ENCODE peak calls at places on chromosomes 3 and 15, in six cellular contexts. O, S, I, F, W and X are unnamed samples.

GRCh38 chr3:126678691-126679317 is 23.9 kb upstream of the TXNRD3 start:
- DNase-seq in F (no peak), W (no peak), I (peak; percentile 71), S (peak; percentile 75), O (no peak), X (no peak)

GRCh38 chr15:66646799-66647198 is 55.2 kb upstream of the SMAD6 start:
- DNase-seq in W (no peak), F (no peak), I (no peak), S (no peak), O (peak; percentile 17), X (peak; percentile 14)

GRCh38 chr3:130820976-130821375 is 72.9 kb upstream of the ATP2C1 start:
- DNase-seq in S (no peak), W (peak; percentile 87), I (no peak), O (peak; percentile 93), F (no peak), X (peak; percentile 91)

GRCh38 chr15:56228352-56228751 is 15.3 kb downstream of the RFX7 start:
- DNase-seq in S (no peak), W (no peak), O (no peak), I (no peak), F (no peak), X (no peak)

GRCh38 chr15:72784233-72784876 is 797 bp upstream of the ADPGK start:
- DNase-seq in I (no peak), O (peak; percentile 77), S (peak; percentile 83), F (peak; percentile 64), W (peak; percentile 63), X (peak; percentile 81)

GRCh38 chr15:90354986-90355385 is 2.9 kb downstream of the ZNF774 start:
- DNase-seq in W (no peak), F (no peak), S (no peak), O (no peak), I (no peak), X (no peak)

GRCh38 chr15:44956388-44956787 is at the start of gene TERB2:
- DNase-seq in W (no peak), S (no peak), O (no peak), F (no peak), I (no peak), X (no peak)

GRCh38 chr3:150778793-150779401 is 15.9 kb upstream of the SIAH2 start:
- DNase-seq in F (no peak), O (no peak), W (no peak), S (no peak), I (no peak), X (no peak)

GRCh38 chr3:127997961-127998360 is 54.3 kb upstream of the SEC61A1 start:
- DNase-seq in S (no peak), F (no peak), W (no peak), O (peak; percentile 89), I (no peak), X (peak; percentile 85)

GRCh38 chr15:75891895-75892294 is 11.8 kb upstream of the FBXO22 start:
- DNase-seq in W (no peak), O (peak; percentile 76), S (no peak), F (no peak), I (no peak), X (peak; percentile 70)

GRCh38 chr3:188473045-188473444 is 319.1 kb downstream of the LPP start:
- DNase-seq in I (no peak), W (no peak), F (no peak), O (no peak), S (no peak), X (no peak)

GRCh38 chr15:65790692-65791334 is 1.3 kb downstream of the DENND4A start:
- DNase-seq in S (peak; percentile 30), I (no peak), W (no peak), O (peak; percentile 21), F (no peak), X (peak; percentile 25)

GRCh38 chr3:196963309-196963953 is 5.2 kb downstream of the PIGZ start:
- DNase-seq in F (no peak), O (no peak), I (no peak), S (no peak), W (no peak), X (no peak)

GRCh38 chr15:85485956-85486567 is 105.7 kb downstream of the AKAP13 start:
- DNase-seq in W (peak; percentile 55), F (peak; percentile 59), O (peak; percentile 81), I (no peak), S (peak; percentile 77), X (peak; percentile 87)

GRCh38 chr3:99659965-99660364 is 21.6 kb downstream of the COL8A1 start:
- DNase-seq in O (no peak), S (no peak), F (no peak), I (peak; percentile 60), W (no peak), X (no peak)

GRCh38 chr3:172216843-172217404 is 177.5 kb downstream of the FNDC3B start:
- DNase-seq in W (no peak), S (no peak), O (no peak), I (no peak), F (no peak), X (no peak)

GRCh38 chr15:56124391-56124790 is 119.3 kb downstream of the RFX7 start:
- DNase-seq in F (no peak), S (no peak), W (no peak), I (no peak), O (no peak), X (no peak)

GRCh38 chr3:124277516-124277890 is 285.6 kb upstream of the ROPN1 start:
- DNase-seq in F (no peak), O (peak; percentile 6), S (no peak), W (no peak), I (no peak), X (peak; percentile 12)

GRCh38 chr15:80739919-80740318 is 39.3 kb upstream of the CEMIP start:
- DNase-seq in I (no peak), F (no peak), O (peak; percentile 43), W (peak; percentile 81), S (no peak), X (peak; percentile 32)

GRCh38 chr15:41790756-41791546 is 16.7 kb downstream of the MAPKBP1 start:
- DNase-seq in F (peak; percentile 53), S (no peak), O (peak; percentile 80), I (no peak), W (peak; percentile 71), X (peak; percentile 65)

GRCh38 chr15:39666671-39667070 is 85.8 kb downstream of the THBS1 start:
- DNase-seq in W (no peak), S (no peak), I (no peak), O (no peak), F (no peak), X (no peak)

GRCh38 chr15:40354408-40355171 is 3.4 kb upstream of the DISP2 start:
- DNase-seq in S (no peak), O (no peak), F (peak; percentile 52), W (no peak), I (no peak), X (no peak)

GRCh38 chr3:139561959-139562676 is 22.6 kb upstream of the RBP1 start:
- DNase-seq in O (peak; percentile 62), W (peak; percentile 55), F (peak; percentile 55), I (no peak), S (peak; percentile 17), X (peak; percentile 74)

DNA sequence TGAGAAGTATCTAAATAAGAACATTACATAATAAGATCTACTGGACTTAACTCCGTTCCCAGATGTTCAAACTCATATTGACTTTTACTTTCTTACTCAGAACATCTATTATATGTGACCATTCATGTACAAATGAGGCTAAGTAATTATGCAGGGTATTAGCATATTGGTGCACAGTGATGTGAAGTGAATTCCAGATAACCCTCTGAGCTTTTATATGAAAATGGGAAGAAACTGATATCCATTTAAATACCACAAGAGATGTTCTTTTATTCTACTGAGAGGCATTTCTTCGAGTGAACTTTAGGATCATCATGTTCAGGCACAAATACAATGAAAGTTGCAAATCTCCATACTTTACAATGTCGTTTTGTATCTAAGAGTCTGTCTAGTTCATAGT is 135.7 kb downstream of the ZPLD1 start:
- DNase-seq in F (no peak), S (no peak), O (no peak), I (no peak), W (no peak), X (no peak)
- TF ChIP-seq CTCF in F (no peak), S (no peak), O (no peak), I (no peak), W (no peak), X (no peak)

DNA sequence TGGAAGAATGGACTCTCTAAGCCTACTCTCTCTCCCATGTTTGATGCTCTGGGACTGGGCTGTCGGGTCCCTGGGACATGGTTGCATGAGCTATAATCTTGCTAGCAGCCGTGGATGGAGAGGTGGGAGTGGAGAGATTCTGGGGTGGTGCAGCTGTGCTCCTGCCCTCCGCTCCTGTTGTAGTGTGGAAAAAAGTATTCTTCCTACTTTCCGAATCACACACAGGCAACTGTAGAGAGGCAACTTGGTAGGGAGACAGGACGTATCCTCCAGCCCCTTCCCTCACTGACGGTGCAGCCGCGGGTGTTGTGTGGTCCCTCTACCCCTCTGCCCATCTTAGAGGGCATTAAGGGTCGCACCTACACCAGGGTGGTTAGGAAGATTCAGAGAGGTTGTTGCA is 281.4 kb upstream of the TLE3 start:
- DNase-seq in F (no peak), O (no peak), I (peak; percentile 39), S (no peak), W (no peak), X (no peak)
- TF ChIP-seq CTCF in F (no peak), O (no peak), I (no peak), S (no peak), W (no peak), X (no peak)

GRCh38 chr3:114363554-114364202 is 69.8 kb downstream of the TIGIT start:
- DNase-seq in I (no peak), S (no peak), W (no peak), O (peak; percentile 69), F (no peak), X (peak; percentile 68)

GRCh38 chr3:114365268-114365667 is 71.4 kb downstream of the TIGIT start:
- DNase-seq in W (no peak), S (no peak), O (no peak), F (no peak), I (no peak), X (no peak)

GRCh38 chr3:114361391-114361790 is 67.6 kb downstream of the TIGIT start:
- DNase-seq in I (no peak), F (no peak), S (no peak), O (no peak), W (no peak), X (no peak)

GRCh38 chr3:114364806-114365205 is 71.0 kb downstream of the TIGIT start:
- DNase-seq in S (no peak), O (no peak), F (no peak), I (no peak), W (no peak), X (no peak)

DNA sequence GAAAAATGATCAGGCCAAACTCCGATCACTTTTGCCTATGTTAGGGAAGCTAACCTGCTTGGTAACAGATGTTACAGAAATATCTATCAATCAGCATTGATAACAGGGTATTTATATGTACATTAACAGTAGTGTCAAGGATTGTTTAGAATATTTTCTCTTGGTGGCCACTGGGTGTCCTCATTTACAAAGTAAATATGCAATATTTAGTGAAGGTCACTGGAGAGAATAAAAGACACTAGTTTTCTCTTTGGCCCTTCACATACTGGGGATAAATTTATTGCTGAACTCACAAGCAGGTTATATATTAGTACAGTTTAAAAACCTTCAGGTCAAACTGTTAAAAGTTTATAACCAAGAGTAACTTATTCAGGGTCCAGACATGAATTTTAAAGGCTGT is 69.0 kb downstream of the TIGIT start:
- DNase-seq in F (no peak), W (no peak), I (no peak), O (peak; percentile 28), S (peak; percentile 46), X (peak; percentile 29)
- TF ChIP-seq CTCF in F (peak; percentile 40), W (peak; percentile 66), I (peak; percentile 48), O (peak; percentile 10), S (peak; percentile 52), X (peak; percentile 39)

DNA sequence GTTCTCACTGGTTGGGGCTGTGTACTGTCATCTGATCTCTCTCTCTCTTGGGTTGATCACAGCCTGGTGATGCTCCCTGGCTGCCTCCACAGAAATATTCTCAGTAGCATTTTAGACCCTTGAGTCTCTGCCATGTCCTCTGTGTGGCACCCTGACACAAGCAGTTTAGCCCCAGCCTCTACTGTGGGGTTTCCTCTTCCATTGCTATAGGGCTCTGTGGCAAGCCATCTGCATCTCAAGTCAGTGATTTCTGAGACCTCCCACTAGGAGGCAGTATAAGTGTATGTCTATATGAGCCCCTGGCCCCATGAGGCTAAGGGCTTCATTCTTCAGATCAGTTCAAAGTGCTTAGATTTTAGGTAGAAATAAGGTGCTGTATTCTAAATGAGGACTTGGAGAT is 50.6 kb upstream of the PLAAT1 start:
- DNase-seq in I (no peak), O (peak; percentile 54), F (peak; percentile 51), W (no peak), S (peak; percentile 53), X (peak; percentile 64)
- TF ChIP-seq CTCF in I (peak; percentile 38), O (peak; percentile 60), F (peak; percentile 78), W (peak; percentile 51), S (peak; percentile 56), X (peak; percentile 53)